ENCODE peak calls at places on chromosomes 6 and 20, in four cellular contexts. G is cardiac muscle cell, W is NCI-H1417, E is endodermal cell. X is an unnamed sample.

GRCh38 chr6:130888246-130888645 is 61.0 kb downstream of the SMLR1 start:
- DNase-seq in G (no peak), W (no peak), E (no peak), X (no peak)

GRCh38 chr6:16684896-16685554 is 76.2 kb downstream of the ATXN1 start:
- DNase-seq in G (peak), W (no peak), E (no peak), X (no peak)

GRCh38 chr6:3282461-3283236 is 23.9 kb downstream of the PSMG4 start:
- DNase-seq in G (no peak), W (no peak), E (peak), X (no peak)

GRCh38 chr6:112321882-112322508 is 25.1 kb upstream of the RFPL4B start:
- DNase-seq in G (no peak), W (no peak), E (no peak), X (no peak)

GRCh38 chr6:10418862-10419748 is 4.2 kb upstream of the TFAP2A start:
- DNase-seq in G (no peak), W (peak), E (peak), X (peak)

GRCh38 chr6:78150425-78150824 is 497.6 kb downstream of the MEI4 start:
- DNase-seq in G (no peak), W (no peak), E (no peak), X (no peak)

GRCh38 chr20:1874534-1875168 is 20.6 kb upstream of the SIRPA start:
- DNase-seq in G (peak), W (peak), E (no peak), X (peak)

GRCh38 chr20:13865825-13866351 is 81.1 kb downstream of the NDUFAF5 start:
- DNase-seq in G (no peak), W (no peak), E (no peak), X (no peak)

GRCh38 chr6:9481292-9482029 is 933.4 kb downstream of the TFAP2A start:
- DNase-seq in G (no peak), W (no peak), E (no peak), X (no peak)

GRCh38 chr20:41534842-41535241 is 83.3 kb downstream of the CHD6 start:
- DNase-seq in G (peak), W (no peak), E (no peak), X (no peak)

GRCh38 chr6:109747216-109747615 is 56.1 kb downstream of the FIG4 start:
- DNase-seq in G (no peak), W (no peak), E (no peak), X (no peak)